ENCODE peak calls at places on chromosome 19, in ten cellular contexts. R is lung; H is CD8-positive, alpha-beta T cell; L is astrocyte of the hippocampus; P is ACHN; B is GM12878; K is activated CD8-positive, alpha-beta memory T cell treated with anti-CD3 and anti-CD28 coated beads for 1 hour; I is stimulated activated CD4-positive, alpha-beta T cell treated with anti-CD3 and anti-CD28 coated beads, Interleukin-2, amount 100 ng/mL, for 48 hours; O is epithelial cell of esophagus; J is stimulated activated naive CD4-positive, alpha-beta T cell. S is an unnamed sample.

GRCh38 chr19:54484451-54484850 is 11.4 kb upstream of the CDC42EP5 start:
- DNase-seq in O (no peak), K (no peak), I (no peak), B (no peak), R (no peak), L (no peak), J (no peak), P (no peak), H (no peak), S (no peak)

GRCh38 chr19:40245506-40246128 is 19.1 kb upstream of the CCNP start:
- DNase-seq in J (no peak), B (no peak), I (no peak), H (no peak), L (no peak), K (no peak), O (no peak), R (no peak), P (no peak), S (no peak)

GRCh38 chr19:45154064-45154827 is 6.5 kb downstream of the NKPD1 start:
- DNase-seq in P (peak), I (no peak), J (no peak), B (no peak), O (peak), H (no peak), K (no peak), L (peak), R (no peak), S (no peak)

GRCh38 chr19:40335855-40336700 is 12.1 kb downstream of the C19orf47 start:
- DNase-seq in R (no peak), H (no peak), L (peak), B (no peak), P (no peak), K (no peak), I (no peak), J (no peak), O (no peak), S (no peak)

GRCh38 chr19:33463194-33463593 is 58.4 kb downstream of the PEPD start:
- DNase-seq in L (peak), K (no peak), J (no peak), O (no peak), B (no peak), P (no peak), R (no peak), I (no peak), H (no peak), S (peak)

GRCh38 chr19:43780706-43781525 is at the start of gene KCNN4:
- DNase-seq in B (no peak), I (peak), L (peak), J (peak), P (no peak), H (peak), R (no peak), O (peak), K (peak), S (no peak)

GRCh38 chr19:54916822-54917221 is 10.9 kb downstream of the NCR1 start:
- DNase-seq in K (no peak), I (no peak), L (no peak), P (no peak), O (no peak), B (peak), J (no peak), R (no peak), H (no peak), S (no peak)

GRCh38 chr19:6038634-6039405 is 60.9 kb upstream of the RANBP3 start:
- DNase-seq in L (no peak), K (no peak), O (peak), H (no peak), R (peak), J (no peak), P (no peak), I (no peak), B (peak), S (no peak)

GRCh38 chr19:56069642-56070041 is 51.5 kb downstream of the ZNF787 start:
- DNase-seq in R (no peak), O (no peak), K (no peak), B (no peak), J (no peak), I (no peak), P (no peak), H (no peak), L (no peak), S (no peak)

GRCh38 chr19:48123907-48124675 is 13.5 kb upstream of the PLA2G4C start:
- DNase-seq in L (peak), P (no peak), J (no peak), I (peak), O (peak), H (no peak), K (no peak), R (no peak), B (no peak), S (no peak)

GRCh38 chr19:4911314-4911713 is 2.0 kb downstream of the UHRF1 start:
- DNase-seq in P (no peak), L (peak), B (no peak), K (no peak), H (no peak), O (peak), R (no peak), J (no peak), I (no peak), S (no peak)

GRCh38 chr19:45500918-45501729 is 2.9 kb downstream of the PPM1N start:
- DNase-seq in B (no peak), R (no peak), O (no peak), H (no peak), L (no peak), P (no peak), I (no peak), J (no peak), K (no peak), S (no peak)

GRCh38 chr19:8571006-8571411 is 6.2 kb downstream of the MYO1F start:
- DNase-seq in J (peak), I (no peak), L (peak), O (no peak), P (no peak), K (peak), B (no peak), H (peak), R (peak), S (no peak)

GRCh38 chr19:16368385-16369305 is 44.0 kb downstream of the KLF2 start:
- DNase-seq in L (no peak), H (peak), P (no peak), J (peak), K (peak), R (no peak), I (no peak), B (no peak), O (no peak), S (no peak)

GRCh38 chr19:38917516-38917915 is 5.5 kb upstream of the CCER2 start:
- DNase-seq in R (no peak), I (no peak), O (no peak), B (no peak), L (no peak), H (no peak), K (no peak), J (no peak), P (no peak), S (no peak)

GRCh38 chr19:2049741-2050348 is 1.2 kb downstream of the MKNK2 start:
- DNase-seq in P (peak), J (peak), R (peak), L (peak), B (no peak), I (no peak), H (no peak), O (peak), K (no peak), S (peak)

GRCh38 chr19:35328851-35329285 is at the start of gene CD22:
- DNase-seq in L (no peak), R (no peak), J (no peak), B (peak), I (no peak), H (no peak), K (no peak), O (no peak), P (no peak), S (no peak)